ENCODE peak calls at places on chromosomes 1 and 21, in six cellular contexts. O is activated naive CD4-positive, alpha-beta T cell treated with anti-CD3 and anti-CD28 coated beads for 36 hours; H is T47D; R is ureter; I is H54; X is sigmoid colon. J is an unnamed sample.

GRCh38 chr1:168093616-168094015 is 43.1 kb downstream of the GPR161 start:
- DNase-seq in X (no peak), H (no peak), R (no peak), O (no peak), I (no peak), J (no peak)

GRCh38 chr1:207103892-207104373 is at the start of gene C4BPA:
- DNase-seq in I (no peak), R (no peak), H (peak; percentile 36), X (no peak), O (no peak), J (no peak)

GRCh38 chr1:181061891-181062777 is 26.4 kb upstream of the IER5 start:
- DNase-seq in R (no peak), X (no peak), O (peak; percentile 38), I (no peak), H (no peak), J (no peak)

GRCh38 chr1:92399076-92399475 is 87.6 kb downstream of the GFI1 start:
- DNase-seq in I (no peak), H (no peak), O (no peak), R (no peak), X (no peak), J (no peak)

GRCh38 chr1:18820791-18821641 is 38.4 kb downstream of the TAS1R2 start:
- DNase-seq in O (peak; percentile 81), R (peak; percentile 78), X (peak; percentile 86), H (peak; percentile 76), I (peak; percentile 64), J (peak; percentile 2)

GRCh38 chr1:151237678-151238466 is 16.7 kb upstream of the PSMD4 start:
- DNase-seq in O (no peak), X (no peak), I (no peak), R (no peak), H (no peak), J (no peak)

GRCh38 chr1:235296729-235297128 is 31.2 kb downstream of the ARID4B start:
- DNase-seq in I (no peak), H (no peak), X (no peak), R (no peak), O (no peak), J (no peak)

GRCh38 chr21:22795644-22796043 is 1797.4 kb downstream of the NCAM2 start:
- DNase-seq in X (no peak), I (no peak), H (peak; percentile 20), O (no peak), R (no peak), J (no peak)

GRCh38 chr1:53071167-53071865 is 9.3 kb downstream of the PODN start:
- DNase-seq in O (peak; percentile 2), X (peak; percentile 60), I (no peak), R (peak; percentile 39), H (no peak), J (no peak)

GRCh38 chr21:31731112-31731801 is 661 bp downstream of the SCAF4 start:
- DNase-seq in R (peak; percentile 56), X (peak; percentile 79), H (peak; percentile 41), I (no peak), O (peak; percentile 57), J (no peak)

GRCh38 chr1:152141971-152142584 is 16.9 kb downstream of the RPTN start:
- DNase-seq in H (peak; percentile 89), I (peak; percentile 7), R (peak; percentile 67), X (no peak), O (peak; percentile 62), J (peak; percentile 23)